ENCODE peak calls at places on chromosomes 13 and 19, in four cellular contexts. J is sigmoid colon, G is cardiac fibroblast, W is foreskin fibroblast. Q is an unnamed sample.
A peak's percentile ranks its signal among the peaks of the same experiment; 100 is the strongest.

GRCh38 chr19:55684946-55685681 is 10.1 kb downstream of the EPN1 start:
- DNase-seq in G (no peak), W (no peak), J (no peak), Q (no peak)

GRCh38 chr13:93559718-93560117 is 333.1 kb downstream of the GPC6 start:
- DNase-seq in W (peak; percentile 78), G (peak; percentile 61), J (no peak), Q (peak; percentile 25)

GRCh38 chr19:50509366-50509765 is 1.6 kb downstream of the JOSD2 start:
- DNase-seq in G (no peak), J (no peak), W (no peak), Q (no peak)

GRCh38 chr13:75061909-75062308 is 420.1 kb downstream of the TBC1D4 start:
- DNase-seq in W (peak; percentile 26), G (no peak), J (no peak), Q (no peak)

GRCh38 chr19:13794388-13794751 is 873 bp upstream of the ZSWIM4 start:
- DNase-seq in W (peak; percentile 91), J (peak; percentile 94), G (peak; percentile 97), Q (peak; percentile 97)

GRCh38 chr13:80173224-80173623 is 167.7 kb downstream of the SPRY2 start:
- DNase-seq in J (no peak), G (no peak), W (no peak), Q (no peak)

GRCh38 chr13:51801631-51802099 is 2.3 kb downstream of the DHRS12 start:
- DNase-seq in G (no peak), W (peak; percentile 44), J (peak; percentile 92), Q (no peak)

GRCh38 chr19:40923934-40924391 is 41.9 kb upstream of the CYP2A7 start:
- DNase-seq in G (no peak), J (no peak), W (no peak), Q (no peak)

GRCh38 chr13:36054041-36054440 is 77.1 kb downstream of the DCLK1 start:
- DNase-seq in G (no peak), J (no peak), W (no peak), Q (no peak)

GRCh38 chr19:9808855-9809646 is 9.8 kb downstream of the FBXL12 start:
- DNase-seq in J (no peak), G (no peak), W (no peak), Q (no peak)

GRCh38 chr13:106961219-106961618 is 393.3 kb upstream of the ARGLU1 start:
- DNase-seq in G (no peak), W (no peak), J (no peak), Q (no peak)

GRCh38 chr19:47266401-47266885 is 8.2 kb upstream of the INAFM1 start:
- DNase-seq in G (no peak), J (no peak), W (no peak), Q (no peak)

GRCh38 chr13:26494591-26494990 is 62.9 kb upstream of the WASF3 start:
- DNase-seq in W (peak; percentile 51), J (peak; percentile 12), G (no peak), Q (no peak)

GRCh38 chr19:30115947-30116346 is 173.9 kb downstream of the URI1 start:
- DNase-seq in W (no peak), J (no peak), G (no peak), Q (no peak)

GRCh38 chr13:48562296-48563066 is 29.6 kb upstream of the RCBTB2 start:
- DNase-seq in W (no peak), J (no peak), G (no peak), Q (no peak)

GRCh38 chr13:24744247-24744646 is 19.7 kb upstream of the RNF17 start:
- DNase-seq in J (no peak), G (no peak), W (no peak), Q (no peak)

GRCh38 chr19:16447015-16447384 is 24.8 kb downstream of the EPS15L1 start:
- DNase-seq in W (peak; percentile 96), G (peak; percentile 96), J (peak; percentile 86), Q (peak; percentile 98)

GRCh38 chr19:23785982-23786381 is 27.3 kb upstream of the ZNF681 start:
- DNase-seq in J (no peak), W (no peak), G (no peak), Q (no peak)

GRCh38 chr13:37621811-37622361 is 23.3 kb upstream of the POSTN start:
- DNase-seq in W (peak; percentile 91), J (no peak), G (peak; percentile 95), Q (peak; percentile 89)

GRCh38 chr19:44278181-44278690 is 18.6 kb downstream of the ZNF233 start:
- DNase-seq in G (no peak), J (no peak), W (peak; percentile 54), Q (no peak)

GRCh38 chr13:73428137-73428536 is 369.3 kb downstream of the KLF5 start:
- DNase-seq in G (peak; percentile 76), W (no peak), J (no peak), Q (peak; percentile 46)

GRCh38 chr19:13579388-13580060 is 73.2 kb upstream of the CACNA1A start:
- DNase-seq in J (no peak), W (no peak), G (peak; percentile 9), Q (no peak)

GRCh38 chr13:27508802-27509201 is 58.4 kb upstream of the MTIF3 start:
- DNase-seq in G (no peak), J (no peak), W (no peak), Q (no peak)

GRCh38 chr19:15248648-15249559 is 16.7 kb upstream of the EPHX3 start:
- DNase-seq in J (peak; percentile 93), G (peak; percentile 94), W (peak; percentile 95), Q (peak; percentile 90)

GRCh38 chr19:55103190-55103589 is 14.2 kb downstream of the PPP1R12C start:
- DNase-seq in J (no peak), W (no peak), G (no peak), Q (no peak)

GRCh38 chr13:94968757-94969086 is 256.4 kb upstream of the SOX21 start:
- DNase-seq in G (no peak), W (no peak), J (no peak), Q (peak; percentile 6)
- H3K4me3 ChIP-seq in G (peak overlapping the region; percentile 37), W (peak overlapping the region; percentile 25), J (no peak overlapping the region), Q (no peak overlapping the region)

DNA sequence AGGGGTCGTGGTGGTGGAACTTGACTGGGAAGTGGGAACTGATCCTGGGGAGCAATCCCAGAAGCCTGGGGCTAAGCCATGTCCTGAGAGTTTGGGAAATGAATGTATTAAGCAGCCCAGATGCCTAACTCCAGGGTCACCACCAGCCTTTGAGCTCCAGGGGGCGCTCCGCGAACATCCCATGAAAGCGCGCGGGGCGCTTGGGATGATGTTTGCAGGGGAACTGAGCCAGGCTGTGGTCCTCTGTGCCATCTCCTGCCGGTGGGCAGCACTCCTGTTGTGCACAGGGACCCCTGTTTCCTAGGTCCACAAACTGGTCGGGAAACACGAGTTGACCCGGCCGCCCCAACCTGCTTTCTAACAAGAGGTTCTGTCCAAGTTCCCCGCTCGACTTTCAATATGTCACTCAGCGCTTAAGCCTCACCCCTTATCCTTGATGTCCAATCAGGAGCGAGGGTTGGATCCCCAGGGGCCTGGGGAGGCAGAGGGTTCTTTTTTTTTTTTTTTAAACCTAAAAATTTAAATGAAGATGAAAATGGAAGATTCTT is 14.4 kb downstream of the LEUTX start:
- DNase-seq in G (peak; percentile 87), W (peak; percentile 89), J (peak; percentile 81), Q (peak; percentile 79)
- H3K4me3 ChIP-seq in G (peak overlapping the region; percentile 56), W (peak overlapping the region; percentile 74), J (peak overlapping the region; percentile 45), Q (peak overlapping the region; percentile 63)

GRCh38 chr19:48635263-48635965 is 1.8 kb downstream of the DBP start:
- DNase-seq in J (peak; percentile 88), G (peak; percentile 56), W (peak; percentile 72), Q (peak; percentile 47)

GRCh38 chr19:48634036-48634342 is 3.2 kb downstream of the DBP start:
- DNase-seq in J (no peak), G (no peak), W (no peak), Q (no peak)

GRCh38 chr19:48633148-48634035 is 3.8 kb downstream of the DBP start:
- DNase-seq in J (no peak), W (no peak), G (no peak), Q (no peak)

GRCh38 chr19:48635966-48636858 is 967 bp downstream of the DBP start:
- DNase-seq in G (no peak), J (peak; percentile 78), W (no peak), Q (no peak)

GRCh38 chr19:48634424-48635262 is 2.5 kb downstream of the DBP start:
- DNase-seq in G (peak; percentile 98), W (peak; percentile 98), J (peak; percentile 99), Q (peak; percentile 97)
- H3K4me3 ChIP-seq in G (no peak overlapping the region), W (peak overlapping the region; percentile 46), J (peak overlapping the region; percentile 66), Q (peak overlapping the region; percentile 41)

GRCh38 chr13:46817838-46818476 is 21.0 kb upstream of the ESD start:
- DNase-seq in G (no peak), J (no peak), W (no peak), Q (no peak)

GRCh38 chr13:46817081-46817480 is 20.1 kb upstream of the ESD start:
- DNase-seq in J (no peak), G (peak; percentile 70), W (no peak), Q (no peak)

GRCh38 chr13:46810440-46810839 is 13.5 kb upstream of the ESD start:
- DNase-seq in W (no peak), G (no peak), J (no peak), Q (no peak)

GRCh38 chr13:46812398-46812797 is 15.4 kb upstream of the ESD start:
- DNase-seq in J (no peak), G (no peak), W (no peak), Q (no peak)
- H3K4me3 ChIP-seq in J (no peak overlapping the region), G (no peak overlapping the region), W (no peak overlapping the region), Q (no peak overlapping the region)

DNA sequence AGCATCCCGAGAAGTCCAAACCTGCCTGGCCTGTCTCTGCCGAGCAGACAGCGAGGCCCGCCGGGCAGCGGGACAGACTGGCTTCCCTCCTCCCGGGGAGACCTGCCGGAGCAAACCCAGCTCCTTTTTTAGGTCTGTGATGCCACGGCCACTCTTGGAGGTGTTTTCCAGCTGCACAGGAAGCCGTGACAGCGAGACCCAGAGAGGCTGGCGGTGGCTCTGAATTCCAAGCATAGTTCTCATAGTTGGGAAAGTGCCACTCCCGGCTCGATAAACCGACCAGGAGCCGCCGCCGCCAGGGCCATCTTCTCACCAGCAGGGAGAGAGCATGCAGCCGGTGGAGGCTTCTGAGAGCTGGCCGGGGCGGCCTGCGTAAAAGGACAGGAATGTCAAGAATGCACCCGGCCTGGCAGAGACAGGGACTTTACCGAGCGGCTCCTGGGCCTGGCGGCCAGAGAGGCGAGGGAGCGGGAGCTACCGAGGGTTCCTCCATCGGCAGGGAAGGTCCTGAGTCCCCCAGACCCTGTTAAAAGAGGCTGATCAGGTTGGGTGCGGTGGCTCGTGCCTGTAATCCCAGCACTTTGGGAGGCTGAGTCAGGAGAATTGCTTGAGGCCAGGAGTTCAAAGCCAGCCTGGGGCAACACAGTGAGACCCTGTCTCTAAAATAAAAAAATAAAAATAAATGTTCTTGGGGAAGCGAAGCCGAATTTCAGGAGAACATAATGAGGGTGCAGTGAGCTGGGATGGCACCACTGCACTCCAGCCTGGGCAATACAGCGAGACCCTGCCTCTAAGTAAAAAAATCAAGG is 64.9 kb downstream of the GADD45B start:
- DNase-seq in G (peak; percentile 99), J (peak; percentile 98), W (peak; percentile 98), Q (peak; percentile 96)
- H3K4me3 ChIP-seq in G (peak overlapping the region; percentile 34), J (peak overlapping the region; percentile 34), W (peak overlapping the region; percentile 28), Q (peak overlapping the region; percentile 38)

GRCh38 chr19:53961523-53962345 is 1.0 kb upstream of the CACNG8 start:
- DNase-seq in G (peak; percentile 72), J (no peak), W (no peak), Q (no peak)
- H3K4me3 ChIP-seq in G (peak overlapping the region; percentile 63), J (no peak overlapping the region), W (no peak overlapping the region), Q (peak overlapping the region; percentile 21)

GRCh38 chr19:10946964-10947657 is 13.7 kb upstream of the SMARCA4 start:
- DNase-seq in W (no peak), J (no peak), G (peak; percentile 82), Q (peak; percentile 63)

GRCh38 chr19:10952809-10953208 is 8.0 kb upstream of the SMARCA4 start:
- DNase-seq in G (no peak), J (no peak), W (no peak), Q (no peak)
- H3K4me3 ChIP-seq in G (no peak overlapping the region), J (no peak overlapping the region), W (no peak overlapping the region), Q (no peak overlapping the region)

GRCh38 chr19:51687791-51688664 is 5.1 kb upstream of the SPACA6 start:
- DNase-seq in J (peak; percentile 88), G (peak; percentile 79), W (peak; percentile 82), Q (peak; percentile 86)
- H3K4me3 ChIP-seq in J (peak overlapping the region; percentile 89), G (peak overlapping the region; percentile 86), W (peak overlapping the region; percentile 67), Q (peak overlapping the region; percentile 68)

Q was measured in fibroblast of villous mesenchyme.